ENCODE peak calls at places on chromosome 1, in seven cellular contexts. One of them, this sample, is unnamed.

GRCh38 chr1:177983824-177984528 is 14.1 kb upstream of the SEC16B start:
- DNase-seq in epithelial cell of esophagus: peak; percentile 94
- DNase-seq in ovary: peak; percentile 64
- DNase-seq in epithelial cell of proximal tubule: peak; percentile 54
- DNase-seq in astrocyte of the spinal cord: peak; percentile 95
- DNase-seq in esophagus squamous epithelium: no peak
- DNase-seq in heart left ventricle: peak; percentile 42
- DNase-seq in this sample: no peak

GRCh38 chr1:27832762-27833161 is 2.2 kb downstream of the PPP1R8 start:
- DNase-seq in epithelial cell of proximal tubule: no peak
- DNase-seq in ovary: no peak
- DNase-seq in heart left ventricle: no peak
- DNase-seq in esophagus squamous epithelium: no peak
- DNase-seq in epithelial cell of esophagus: peak; percentile 43
- DNase-seq in astrocyte of the spinal cord: peak; percentile 54
- DNase-seq in this sample: no peak

GRCh38 chr1:159091547-159092397 is 15.2 kb upstream of the AIM2 start:
- DNase-seq in astrocyte of the spinal cord: peak; percentile 75
- DNase-seq in epithelial cell of esophagus: peak; percentile 87
- DNase-seq in heart left ventricle: no peak
- DNase-seq in epithelial cell of proximal tubule: no peak
- DNase-seq in ovary: no peak
- DNase-seq in esophagus squamous epithelium: no peak
- DNase-seq in this sample: no peak

GRCh38 chr1:77179632-77180031 is 39.6 kb downstream of the PIGK start:
- DNase-seq in epithelial cell of esophagus: no peak
- DNase-seq in ovary: no peak
- DNase-seq in heart left ventricle: no peak
- DNase-seq in astrocyte of the spinal cord: no peak
- DNase-seq in esophagus squamous epithelium: no peak
- DNase-seq in epithelial cell of proximal tubule: no peak
- DNase-seq in this sample: no peak

GRCh38 chr1:218866507-218866906 is 307.2 kb upstream of the LYPLAL1 start:
- DNase-seq in esophagus squamous epithelium: no peak
- DNase-seq in heart left ventricle: no peak
- DNase-seq in epithelial cell of esophagus: no peak
- DNase-seq in ovary: no peak
- DNase-seq in epithelial cell of proximal tubule: no peak
- DNase-seq in astrocyte of the spinal cord: no peak
- DNase-seq in this sample: no peak

GRCh38 chr1:226884116-226884515 is 13.7 kb downstream of the PSEN2 start:
- DNase-seq in astrocyte of the spinal cord: no peak
- DNase-seq in ovary: no peak
- DNase-seq in epithelial cell of esophagus: peak; percentile 47
- DNase-seq in heart left ventricle: no peak
- DNase-seq in epithelial cell of proximal tubule: no peak
- DNase-seq in esophagus squamous epithelium: no peak
- DNase-seq in this sample: no peak

GRCh38 chr1:211126622-211127021 is 7.3 kb downstream of the KCNH1 start:
- DNase-seq in esophagus squamous epithelium: no peak
- DNase-seq in epithelial cell of proximal tubule: no peak
- DNase-seq in epithelial cell of esophagus: no peak
- DNase-seq in astrocyte of the spinal cord: no peak
- DNase-seq in heart left ventricle: no peak
- DNase-seq in ovary: no peak
- DNase-seq in this sample: no peak

GRCh38 chr1:94901841-94902240 is 25.1 kb downstream of the CNN3 start:
- DNase-seq in esophagus squamous epithelium: no peak
- DNase-seq in astrocyte of the spinal cord: no peak
- DNase-seq in epithelial cell of proximal tubule: no peak
- DNase-seq in ovary: no peak
- DNase-seq in epithelial cell of esophagus: no peak
- DNase-seq in heart left ventricle: no peak
- DNase-seq in this sample: no peak

GRCh38 chr1:34928066-34928864 is 1.2 kb downstream of the DLGAP3 start:
- DNase-seq in heart left ventricle: no peak
- DNase-seq in epithelial cell of proximal tubule: no peak
- DNase-seq in ovary: no peak
- DNase-seq in astrocyte of the spinal cord: no peak
- DNase-seq in epithelial cell of esophagus: no peak
- DNase-seq in esophagus squamous epithelium: no peak
- DNase-seq in this sample: no peak

GRCh38 chr1:208081972-208082371 is 162.2 kb downstream of the PLXNA2 start:
- DNase-seq in heart left ventricle: no peak
- DNase-seq in epithelial cell of proximal tubule: no peak
- DNase-seq in esophagus squamous epithelium: no peak
- DNase-seq in astrocyte of the spinal cord: peak; percentile 49
- DNase-seq in epithelial cell of esophagus: no peak
- DNase-seq in ovary: peak; percentile 66
- DNase-seq in this sample: peak; percentile 66

GRCh38 chr1:202952818-202953217 is 5.3 kb downstream of the ADIPOR1 start:
- DNase-seq in epithelial cell of proximal tubule: no peak
- DNase-seq in epithelial cell of esophagus: peak; percentile 95
- DNase-seq in ovary: no peak
- DNase-seq in esophagus squamous epithelium: no peak
- DNase-seq in heart left ventricle: peak; percentile 48
- DNase-seq in astrocyte of the spinal cord: peak; percentile 56
- DNase-seq in this sample: no peak

GRCh38 chr1:209191242-209191626 is 392.3 kb upstream of the CAMK1G start:
- DNase-seq in ovary: no peak
- DNase-seq in esophagus squamous epithelium: no peak
- DNase-seq in epithelial cell of esophagus: no peak
- DNase-seq in heart left ventricle: no peak
- DNase-seq in astrocyte of the spinal cord: no peak
- DNase-seq in epithelial cell of proximal tubule: no peak
- DNase-seq in this sample: no peak

GRCh38 chr1:18542351-18542750 is 61.6 kb downstream of the KLHDC7A start:
- DNase-seq in ovary: no peak
- DNase-seq in epithelial cell of esophagus: no peak
- DNase-seq in heart left ventricle: peak; percentile 3
- DNase-seq in epithelial cell of proximal tubule: no peak
- DNase-seq in esophagus squamous epithelium: no peak
- DNase-seq in astrocyte of the spinal cord: no peak
- DNase-seq in this sample: no peak

GRCh38 chr1:247518613-247518891 is 17.7 kb downstream of the OR2C3 start:
- DNase-seq in astrocyte of the spinal cord: no peak
- DNase-seq in epithelial cell of proximal tubule: no peak
- DNase-seq in epithelial cell of esophagus: no peak
- DNase-seq in ovary: no peak
- DNase-seq in heart left ventricle: no peak
- DNase-seq in esophagus squamous epithelium: no peak
- DNase-seq in this sample: no peak

GRCh38 chr1:247517795-247518612 is 18.2 kb downstream of the OR2C3 start:
- DNase-seq in ovary: no peak
- DNase-seq in epithelial cell of esophagus: no peak
- DNase-seq in heart left ventricle: no peak
- DNase-seq in astrocyte of the spinal cord: no peak
- DNase-seq in esophagus squamous epithelium: no peak
- DNase-seq in epithelial cell of proximal tubule: no peak
- DNase-seq in this sample: no peak
- H3K4me3 ChIP-seq in ovary: no peak overlapping the region
- H3K4me3 ChIP-seq in epithelial cell of esophagus: no peak overlapping the region
- H3K4me3 ChIP-seq in heart left ventricle: no peak overlapping the region
- H3K4me3 ChIP-seq in astrocyte of the spinal cord: no peak overlapping the region
- H3K4me3 ChIP-seq in esophagus squamous epithelium: no peak overlapping the region
- H3K4me3 ChIP-seq in epithelial cell of proximal tubule: no peak overlapping the region
- H3K4me3 ChIP-seq in this sample: no peak overlapping the region

DNA sequence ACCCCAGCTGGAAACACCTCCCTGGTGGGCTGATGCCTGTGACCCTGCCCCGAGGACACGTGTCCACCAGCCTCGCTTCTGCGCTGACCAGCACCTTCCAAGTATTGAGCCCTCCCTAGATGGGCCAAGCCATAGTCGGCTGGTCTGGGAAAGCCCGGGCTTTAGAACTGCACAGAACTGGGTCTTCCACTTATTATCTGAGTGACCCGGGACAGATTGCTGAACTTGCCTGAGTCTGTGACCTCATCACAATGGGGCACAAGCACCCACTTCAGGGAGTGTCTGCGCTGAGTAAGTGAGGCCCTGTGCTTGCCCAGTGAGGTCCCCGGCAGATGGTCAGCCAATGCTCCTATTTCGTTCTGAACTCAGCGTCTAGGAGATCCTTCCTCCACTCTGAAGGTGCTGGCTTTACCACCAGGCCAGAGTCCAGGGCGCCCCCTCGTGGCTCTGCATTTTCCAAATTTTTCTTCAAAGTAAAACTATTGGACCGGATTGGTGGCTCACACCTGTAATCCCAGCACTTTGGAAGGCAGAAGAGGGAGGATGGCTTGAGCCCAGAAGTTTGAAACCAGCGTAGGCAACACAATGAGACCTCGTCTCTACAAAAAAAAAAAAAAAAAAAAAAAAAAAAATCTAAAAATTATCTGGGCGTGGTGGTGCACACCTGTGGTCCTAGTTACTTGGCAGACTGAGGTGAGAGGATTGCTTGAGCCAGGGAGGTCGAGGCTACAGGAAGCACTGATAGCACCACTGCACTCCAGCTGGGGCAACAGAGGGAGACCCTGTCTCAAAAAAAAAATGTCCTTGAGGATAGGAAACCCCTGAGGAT is 61.8 kb downstream of the FCRL5 start:
- DNase-seq in epithelial cell of proximal tubule: no peak
- DNase-seq in epithelial cell of esophagus: peak; percentile 64
- DNase-seq in astrocyte of the spinal cord: peak; percentile 62
- DNase-seq in esophagus squamous epithelium: no peak
- DNase-seq in heart left ventricle: peak; percentile 27
- DNase-seq in ovary: peak; percentile 40
- DNase-seq in this sample: peak; percentile 86
- TF ChIP-seq CTCF in epithelial cell of proximal tubule: peak; percentile 82
- TF ChIP-seq CTCF in epithelial cell of esophagus: peak; percentile 70
- TF ChIP-seq CTCF in astrocyte of the spinal cord: peak; percentile 66
- TF ChIP-seq CTCF in esophagus squamous epithelium: peak; percentile 39
- TF ChIP-seq CTCF in heart left ventricle: peak; percentile 60
- TF ChIP-seq CTCF in ovary: no peak
- TF ChIP-seq CTCF in this sample: no peak

GRCh38 chr1:109531826-109532364 is 7.8 kb upstream of the GPR61 start:
- DNase-seq in ovary: no peak
- DNase-seq in epithelial cell of proximal tubule: no peak
- DNase-seq in esophagus squamous epithelium: no peak
- DNase-seq in heart left ventricle: no peak
- DNase-seq in astrocyte of the spinal cord: no peak
- DNase-seq in epithelial cell of esophagus: no peak
- DNase-seq in this sample: no peak
- H3K4me3 ChIP-seq in ovary: no peak overlapping the region
- H3K4me3 ChIP-seq in epithelial cell of proximal tubule: peak overlapping the region; percentile 26
- H3K4me3 ChIP-seq in esophagus squamous epithelium: no peak overlapping the region
- H3K4me3 ChIP-seq in heart left ventricle: peak overlapping the region; percentile 23
- H3K4me3 ChIP-seq in astrocyte of the spinal cord: no peak overlapping the region
- H3K4me3 ChIP-seq in epithelial cell of esophagus: no peak overlapping the region
- H3K4me3 ChIP-seq in this sample: no peak overlapping the region

GRCh38 chr1:205335692-205336091 is 14.1 kb upstream of the NUAK2 start:
- DNase-seq in epithelial cell of proximal tubule: no peak
- DNase-seq in heart left ventricle: peak; percentile 71
- DNase-seq in ovary: peak; percentile 87
- DNase-seq in esophagus squamous epithelium: no peak
- DNase-seq in epithelial cell of esophagus: peak; percentile 83
- DNase-seq in astrocyte of the spinal cord: peak; percentile 71
- DNase-seq in this sample: peak; percentile 91
- TF ChIP-seq CTCF in epithelial cell of proximal tubule: peak; percentile 99
- TF ChIP-seq CTCF in heart left ventricle: peak; percentile 93
- TF ChIP-seq CTCF in ovary: peak; percentile 91
- TF ChIP-seq CTCF in esophagus squamous epithelium: peak; percentile 87
- TF ChIP-seq CTCF in epithelial cell of esophagus: peak; percentile 96
- TF ChIP-seq CTCF in astrocyte of the spinal cord: peak; percentile 98
- TF ChIP-seq CTCF in this sample: peak; percentile 98

GRCh38 chr1:166379447-166379846 is 212.6 kb upstream of the FAM78B start:
- DNase-seq in epithelial cell of proximal tubule: no peak
- DNase-seq in heart left ventricle: peak; percentile 72
- DNase-seq in epithelial cell of esophagus: no peak
- DNase-seq in astrocyte of the spinal cord: no peak
- DNase-seq in esophagus squamous epithelium: no peak
- DNase-seq in ovary: no peak
- DNase-seq in this sample: no peak
- H3K4me3 ChIP-seq in epithelial cell of proximal tubule: no peak overlapping the region
- H3K4me3 ChIP-seq in heart left ventricle: no peak overlapping the region
- H3K4me3 ChIP-seq in epithelial cell of esophagus: no peak overlapping the region
- H3K4me3 ChIP-seq in astrocyte of the spinal cord: no peak overlapping the region
- H3K4me3 ChIP-seq in esophagus squamous epithelium: no peak overlapping the region
- H3K4me3 ChIP-seq in ovary: no peak overlapping the region
- H3K4me3 ChIP-seq in this sample: no peak overlapping the region

DNA sequence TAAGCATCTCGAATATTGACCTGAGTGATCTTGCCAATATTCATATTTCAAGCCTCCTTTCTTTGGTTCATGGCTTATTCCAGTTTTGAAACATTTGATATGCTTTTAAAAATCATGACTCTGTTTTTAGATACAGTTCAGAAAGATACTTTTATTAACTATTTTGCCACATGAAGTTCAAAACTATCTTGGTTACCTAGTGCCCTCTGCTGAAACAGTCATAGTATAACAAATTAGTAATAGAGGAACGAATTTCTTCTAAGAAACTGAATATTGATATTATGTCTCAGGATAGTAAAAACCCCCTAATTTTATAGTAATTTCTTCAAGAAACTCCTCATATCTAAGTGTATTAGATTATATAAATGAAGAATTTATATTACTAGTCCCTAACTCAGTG is 52.6 kb upstream of the RC3H1 start:
- DNase-seq in ovary: no peak
- DNase-seq in epithelial cell of esophagus: peak; percentile 26
- DNase-seq in epithelial cell of proximal tubule: no peak
- DNase-seq in astrocyte of the spinal cord: peak; percentile 39
- DNase-seq in heart left ventricle: no peak
- DNase-seq in esophagus squamous epithelium: no peak
- DNase-seq in this sample: no peak
- TF ChIP-seq CTCF in ovary: no peak
- TF ChIP-seq CTCF in epithelial cell of esophagus: peak; percentile 27
- TF ChIP-seq CTCF in epithelial cell of proximal tubule: peak; percentile 52
- TF ChIP-seq CTCF in astrocyte of the spinal cord: peak; percentile 41
- TF ChIP-seq CTCF in heart left ventricle: peak; percentile 62
- TF ChIP-seq CTCF in esophagus squamous epithelium: peak; percentile 24
- TF ChIP-seq CTCF in this sample: peak; percentile 47

DNA sequence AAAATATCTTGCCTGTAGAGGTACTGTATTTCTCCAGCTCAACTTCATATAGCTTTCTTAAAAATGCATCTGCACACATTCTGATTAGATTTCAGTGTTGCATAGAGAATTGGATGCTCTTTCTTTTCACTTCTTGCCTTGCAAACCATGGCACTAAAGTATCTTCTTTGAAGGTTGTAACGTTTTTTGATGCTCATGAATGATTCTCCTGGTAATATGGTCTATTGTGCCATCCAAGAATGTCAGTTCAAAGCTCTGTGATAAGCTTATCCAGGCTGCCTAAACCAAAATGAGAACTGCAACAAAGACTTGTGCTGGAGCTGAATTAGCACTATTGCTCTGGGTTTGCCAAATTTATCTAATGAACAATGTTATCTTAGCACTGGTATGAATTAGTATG is 1.9 kb downstream of the SGIP1 start:
- DNase-seq in astrocyte of the spinal cord: no peak
- DNase-seq in epithelial cell of proximal tubule: no peak
- DNase-seq in ovary: no peak
- DNase-seq in esophagus squamous epithelium: no peak
- DNase-seq in epithelial cell of esophagus: no peak
- DNase-seq in heart left ventricle: no peak
- DNase-seq in this sample: no peak
- H3K4me3 ChIP-seq in astrocyte of the spinal cord: peak overlapping the region; percentile 51
- H3K4me3 ChIP-seq in epithelial cell of proximal tubule: peak overlapping the region; percentile 61
- H3K4me3 ChIP-seq in ovary: no peak overlapping the region
- H3K4me3 ChIP-seq in esophagus squamous epithelium: no peak overlapping the region
- H3K4me3 ChIP-seq in epithelial cell of esophagus: no peak overlapping the region
- H3K4me3 ChIP-seq in heart left ventricle: peak overlapping the region; percentile 57
- H3K4me3 ChIP-seq in this sample: no peak overlapping the region

This sample was measured in thyroid gland.